ENCODE peak calls at places on chromosome 9, in eight cellular contexts. U, P, T, M, J, O, Y and K are unnamed samples. For H3K27me3, the result is how much of the 10 kb centered on the place peaks cover.

GRCh38 chr9:124222918-124223720 is 34.6 kb upstream of the NEK6 start:
- ATAC-seq in U (no peak), P (no peak), T (no peak), M (no peak), J (no peak), O (peak), Y (peak), K (peak)

GRCh38 chr9:115591584-115591984 is 473.6 kb upstream of the TNC start:
- ATAC-seq in U (peak), P (peak), T (peak), M (peak), J (peak), O (peak), Y (peak), K (peak)

GRCh38 chr9:15400281-15400941 is 22.3 kb upstream of the SNAPC3 start:
- ATAC-seq in U (no peak), P (no peak), T (no peak), M (peak), J (no peak), O (no peak), Y (no peak), K (no peak)

GRCh38 chr9:6239048-6239461 is 23.4 kb downstream of the IL33 start:
- ATAC-seq in U (no peak), P (no peak), T (no peak), M (no peak), J (no peak), O (no peak), Y (peak), K (no peak)

GRCh38 chr9:125748511-125749099 is 1.4 kb downstream of the PBX3 start:
- ATAC-seq in U (no peak), P (no peak), T (peak), M (no peak), J (no peak), O (no peak), Y (no peak), K (no peak)

GRCh38 chr9:98326402-98327248 is 71.2 kb upstream of the TBC1D2 start:
- ATAC-seq in U (peak), P (peak), T (no peak), M (peak), J (no peak), O (no peak), Y (no peak), K (no peak)

GRCh38 chr9:27600254-27600653 is 27.0 kb upstream of the C9orf72 start:
- ATAC-seq in U (no peak), P (no peak), T (peak), M (no peak), J (no peak), O (no peak), Y (no peak), K (no peak)

GRCh38 chr9:19999491-20000057 is 210.7 kb upstream of the SLC24A2 start:
- ATAC-seq in U (no peak), P (peak), T (no peak), M (peak), J (no peak), O (no peak), Y (no peak), K (no peak)

GRCh38 chr9:70601000-70601929 is 186.8 kb upstream of the KLF9 start:
- ATAC-seq in U (peak), P (no peak), T (peak), M (no peak), J (no peak), O (peak), Y (peak), K (peak)

GRCh38 chr9:98503867-98504800 is 204.6 kb downstream of the GABBR2 start:
- ATAC-seq in U (peak), P (no peak), T (peak), M (no peak), J (no peak), O (no peak), Y (no peak), K (no peak)

DNA sequence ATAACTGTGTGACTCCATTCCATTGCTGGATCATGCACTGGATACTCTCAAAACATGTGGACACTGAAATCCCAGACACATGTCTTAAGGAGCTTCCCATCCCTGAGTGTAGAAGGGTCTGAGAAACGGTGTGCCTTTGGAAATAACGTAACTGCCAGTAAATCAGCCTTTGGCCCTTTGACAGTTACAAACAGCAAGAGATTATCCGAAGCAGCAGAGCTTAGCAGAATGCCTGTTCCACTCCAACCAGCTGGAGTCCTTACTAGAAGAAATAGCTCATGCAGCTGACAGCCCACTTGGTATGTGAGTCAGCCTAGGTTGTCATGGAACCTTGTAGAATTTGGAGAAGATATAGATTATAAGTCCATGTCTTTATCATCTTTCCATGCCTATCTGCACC is 7.0 kb downstream of the TMEM252 start:
- ATAC-seq in U (no peak), P (no peak), T (no peak), M (no peak), J (no peak), O (no peak), Y (no peak), K (no peak)
- H3K27me3 ChIP-seq in U (under half), P (under half), T (under half), M (under half), J (under half), O (under half), Y (under half), K (under half)

DNA sequence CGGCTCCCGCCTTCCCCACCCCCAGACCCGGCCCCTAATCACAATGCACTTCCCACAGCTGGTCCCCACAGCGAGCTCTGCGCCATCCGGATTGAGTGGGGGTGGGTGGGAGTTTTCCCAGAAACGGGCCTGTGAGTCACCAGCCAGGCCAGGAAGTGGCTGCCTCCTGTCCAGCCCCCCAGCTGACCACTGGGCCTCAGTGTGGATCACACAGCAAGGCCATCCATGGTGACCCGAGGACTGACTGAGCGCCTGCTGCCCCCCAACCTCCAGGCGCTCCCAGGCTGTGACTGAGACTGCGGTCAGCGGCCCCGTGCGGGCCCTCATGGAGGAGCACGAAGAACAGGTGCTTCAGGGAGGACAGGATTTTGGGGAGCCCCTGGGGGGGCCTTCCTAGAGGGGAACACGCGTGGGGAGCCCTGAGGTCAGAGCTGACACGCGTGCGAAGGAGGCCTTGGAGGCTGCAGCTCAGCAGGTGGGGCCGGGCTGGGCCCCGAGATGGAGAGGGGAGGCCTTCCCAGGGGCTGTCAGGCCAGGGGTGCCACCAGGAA is 48.3 kb upstream of the EGFL7 start:
- ATAC-seq in U (peak), P (no peak), T (no peak), M (no peak), J (no peak), O (no peak), Y (no peak), K (peak)
- TF ChIP-seq POLR2AphosphoS5 in U (no peak), P (no peak), T (no peak), M (no peak), J (no peak), O (peak), Y (no peak), K (peak)

GRCh38 chr9:132582786-132583583 is 579 bp downstream of the BARHL1 start:
- ATAC-seq in U (no peak), P (no peak), T (no peak), M (no peak), J (no peak), O (no peak), Y (no peak), K (no peak)

GRCh38 chr9:132584616-132585560 is 2.5 kb downstream of the BARHL1 start:
- ATAC-seq in U (no peak), P (no peak), T (no peak), M (no peak), J (no peak), O (no peak), Y (no peak), K (no peak)

GRCh38 chr9:132579427-132579798 is 3.0 kb upstream of the BARHL1 start:
- ATAC-seq in U (no peak), P (no peak), T (no peak), M (no peak), J (no peak), O (no peak), Y (no peak), K (no peak)

GRCh38 chr9:132583584-132584304 is 1.3 kb downstream of the BARHL1 start:
- ATAC-seq in U (no peak), P (no peak), T (no peak), M (no peak), J (no peak), O (no peak), Y (no peak), K (no peak)

DNA sequence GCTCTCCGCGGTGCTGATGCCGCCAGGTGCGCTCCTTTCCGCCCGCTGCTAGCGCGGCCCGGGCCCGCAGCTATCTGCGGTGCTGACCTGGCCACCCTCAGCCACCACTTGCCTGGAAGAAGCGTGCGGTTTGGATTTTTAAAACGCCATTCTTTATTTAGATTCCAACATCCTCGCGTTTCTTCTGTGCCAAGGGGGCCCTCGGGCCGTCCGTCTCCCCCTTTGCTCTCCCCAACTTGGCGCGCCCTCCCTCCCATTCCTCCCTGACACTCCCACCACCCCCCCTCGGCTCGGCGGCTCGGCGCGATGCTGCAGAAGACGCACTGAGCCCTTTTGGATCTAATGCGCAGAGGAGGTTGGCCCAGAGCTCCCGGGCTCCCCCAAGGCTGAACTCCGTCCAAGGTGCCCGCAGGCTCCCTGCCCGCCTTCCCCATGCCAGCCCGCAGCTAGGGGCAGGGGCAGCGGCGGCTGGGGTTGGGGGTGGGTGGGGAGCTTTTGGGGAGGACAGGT is at the start of gene BARHL1:
- ATAC-seq in U (no peak), P (no peak), T (peak), M (no peak), J (no peak), O (no peak), Y (no peak), K (no peak)
- H3K27me3 ChIP-seq in U (half or more), P (under half), T (half or more), M (under half), J (under half), O (under half), Y (under half), K (half or more)

GRCh38 chr9:129059796-129060785 is 20.8 kb upstream of the DOLPP1 start:
- ATAC-seq in U (no peak), P (peak), T (no peak), M (no peak), J (no peak), O (no peak), Y (peak), K (no peak)
- TF ChIP-seq POLR2AphosphoS5 in U (no peak), P (no peak), T (no peak), M (no peak), J (no peak), O (no peak), Y (no peak), K (no peak)

DNA sequence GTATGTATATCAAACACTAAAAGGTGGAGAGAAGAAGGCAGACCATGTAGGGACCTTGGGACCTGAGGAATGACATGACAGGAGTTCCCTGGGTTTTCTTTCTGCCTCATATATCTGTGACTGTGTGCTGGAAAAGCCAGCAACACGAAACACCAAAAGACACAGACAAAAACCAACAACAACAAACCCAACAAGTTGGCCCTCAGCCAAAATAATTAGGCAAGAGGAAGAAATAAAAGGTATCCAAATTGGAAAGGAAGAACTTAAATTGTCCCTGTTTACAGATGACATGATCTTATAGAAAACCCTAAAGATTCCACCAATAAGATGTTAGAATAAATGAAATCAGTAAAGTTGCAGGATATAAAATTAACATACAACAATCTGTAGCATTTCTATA is 21.7 kb downstream of the ABO start:
- ATAC-seq in U (no peak), P (no peak), T (no peak), M (no peak), J (no peak), O (no peak), Y (no peak), K (no peak)
- H3K27me3 ChIP-seq in U (under half), P (under half), T (under half), M (under half), J (under half), O (under half), Y (under half), K (under half)

GRCh38 chr9:82543726-82544125 is 519.2 kb downstream of the RASEF start:
- ATAC-seq in U (no peak), P (no peak), T (no peak), M (no peak), J (no peak), O (no peak), Y (no peak), K (no peak)

GRCh38 chr9:82549174-82549821 is 513.6 kb downstream of the RASEF start:
- ATAC-seq in U (no peak), P (no peak), T (peak), M (no peak), J (no peak), O (no peak), Y (peak), K (no peak)

GRCh38 chr9:82552784-82553183 is 510.2 kb downstream of the RASEF start:
- ATAC-seq in U (no peak), P (no peak), T (no peak), M (no peak), J (no peak), O (no peak), Y (no peak), K (no peak)

GRCh38 chr9:82546131-82546530 is 516.8 kb downstream of the RASEF start:
- ATAC-seq in U (no peak), P (no peak), T (peak), M (no peak), J (no peak), O (no peak), Y (no peak), K (no peak)

GRCh38 chr9:82548030-82548429 is 514.9 kb downstream of the RASEF start:
- ATAC-seq in U (no peak), P (no peak), T (no peak), M (no peak), J (no peak), O (no peak), Y (no peak), K (no peak)
- TF ChIP-seq POLR2AphosphoS5 in U (no peak), P (no peak), T (no peak), M (no peak), J (no peak), O (no peak), Y (no peak), K (no peak)

DNA sequence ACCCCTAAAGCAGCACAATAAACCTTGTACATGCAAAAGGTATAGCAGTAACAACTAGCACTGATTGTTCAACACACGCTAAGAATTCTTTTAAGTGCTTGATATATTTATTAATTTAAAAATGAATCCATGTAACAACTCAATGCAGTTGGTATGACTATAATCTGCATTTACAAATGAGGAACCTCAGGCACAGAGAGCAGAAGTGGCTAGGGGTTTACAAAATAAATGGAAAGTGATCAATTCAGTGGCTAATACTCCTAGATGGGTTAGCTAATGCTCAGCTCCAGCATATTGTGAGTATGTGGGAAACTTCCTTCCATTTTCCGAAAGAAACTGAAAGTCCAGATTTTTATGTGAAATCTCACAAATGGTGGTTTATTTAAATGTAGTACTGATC is 128.1 kb downstream of the RFX3 start:
- ATAC-seq in U (no peak), P (no peak), T (no peak), M (peak), J (no peak), O (no peak), Y (no peak), K (no peak)
- H3K27me3 ChIP-seq in U (under half), P (under half), T (under half), M (under half), J (under half), O (under half), Y (under half), K (under half)

GRCh38 chr9:91117959-91118651 is 243.6 kb downstream of the AUH start:
- ATAC-seq in U (peak), P (no peak), T (peak), M (no peak), J (no peak), O (peak), Y (no peak), K (peak)
- TF ChIP-seq POLR2AphosphoS5 in U (no peak), P (no peak), T (no peak), M (no peak), J (no peak), O (peak), Y (no peak), K (peak)